ENCODE peak calls at places on chromosomes 16 and 17, in four cellular contexts. Z, U, V and H are unnamed samples. For H3K4me1, the result is how much of the 10 kb centered on the place peaks cover.

GRCh38 chr16:2205967-2206313 is 686 bp downstream of the MLST8 start:
- DNase-seq in V (no peak), Z (no peak), U (no peak), H (peak)

GRCh38 chr16:88770459-88771293 is 14.3 kb downstream of the PIEZO1 start:
- DNase-seq in V (peak), Z (peak), U (peak), H (no peak)

GRCh38 chr17:70110443-70110880 is 35.4 kb downstream of the KCNJ16 start:
- DNase-seq in U (peak), Z (no peak), V (no peak), H (no peak)

GRCh38 chr16:67024384-67024896 is 4.5 kb upstream of the CBFB start:
- DNase-seq in V (peak), Z (no peak), U (no peak), H (no peak)

GRCh38 chr17:76053230-76054111 is 18.8 kb downstream of the SRP68 start:
- DNase-seq in U (no peak), V (no peak), Z (no peak), H (no peak)

GRCh38 chr16:3732171-3732570 is 14.8 kb upstream of the TRAP1 start:
- DNase-seq in Z (no peak), U (no peak), V (peak), H (no peak)

GRCh38 chr17:5607946-5608345 is 23.6 kb upstream of the NLRP1 start:
- DNase-seq in V (no peak), Z (no peak), U (no peak), H (no peak)

GRCh38 chr17:16322636-16323035 is 30.6 kb downstream of the CENPV start:
- DNase-seq in V (no peak), Z (no peak), U (no peak), H (no peak)

GRCh38 chr16:81189100-81189664 is 49.3 kb upstream of the BCO1 start:
- DNase-seq in V (peak), Z (no peak), U (peak), H (peak)

GRCh38 chr16:67805718-67806427 is 487 bp downstream of the RANBP10 start:
- DNase-seq in V (peak), Z (no peak), U (no peak), H (no peak)

GRCh38 chr16:2838928-2839327 is 8.8 kb downstream of the ZG16B start:
- DNase-seq in V (peak), Z (peak), U (peak), H (no peak)

GRCh38 chr16:1188781-1189189 is 35.9 kb downstream of the CACNA1H start:
- DNase-seq in U (peak), V (peak), Z (peak), H (peak)

GRCh38 chr17:20908373-20909273 is 134.2 kb downstream of the USP22 start:
- DNase-seq in V (peak), U (peak), Z (peak), H (peak)

GRCh38 chr17:50107790-50108414 is 12.8 kb downstream of the PDK2 start:
- DNase-seq in Z (no peak), V (peak), U (no peak), H (no peak)

GRCh38 chr16:1129106-1129960 is 23.6 kb upstream of the CACNA1H start:
- DNase-seq in V (no peak), Z (no peak), U (no peak), H (no peak)

GRCh38 chr17:47789611-47790520 is 31.7 kb downstream of the OSBPL7 start:
- DNase-seq in Z (peak), V (peak), U (no peak), H (peak)

GRCh38 chr16:53052519-53053501 is at the start of gene CHD9NB:
- DNase-seq in Z (no peak), U (no peak), V (peak), H (no peak)

GRCh38 chr16:69927056-69927757 is 23.9 kb upstream of the CLEC18A start:
- DNase-seq in U (peak), Z (no peak), V (peak), H (peak)

GRCh38 chr16:10385725-10386516 is at the start of gene ATF7IP2:
- DNase-seq in Z (peak), V (peak), U (peak), H (peak)

GRCh38 chr17:28395968-28396367 is 10.0 kb downstream of the SLC46A1 start:
- DNase-seq in V (no peak), U (no peak), Z (no peak), H (no peak)
- H3K27ac ChIP-seq in V (peak), U (no peak), Z (no peak), H (no peak)

GRCh38 chr17:57551321-57552079 is 193.6 kb downstream of the CCDC182 start:
- DNase-seq in U (no peak), Z (no peak), V (no peak), H (no peak)
- H3K4me1 ChIP-seq in U (under half), Z (under half), V (under half), H (under half)

DNA sequence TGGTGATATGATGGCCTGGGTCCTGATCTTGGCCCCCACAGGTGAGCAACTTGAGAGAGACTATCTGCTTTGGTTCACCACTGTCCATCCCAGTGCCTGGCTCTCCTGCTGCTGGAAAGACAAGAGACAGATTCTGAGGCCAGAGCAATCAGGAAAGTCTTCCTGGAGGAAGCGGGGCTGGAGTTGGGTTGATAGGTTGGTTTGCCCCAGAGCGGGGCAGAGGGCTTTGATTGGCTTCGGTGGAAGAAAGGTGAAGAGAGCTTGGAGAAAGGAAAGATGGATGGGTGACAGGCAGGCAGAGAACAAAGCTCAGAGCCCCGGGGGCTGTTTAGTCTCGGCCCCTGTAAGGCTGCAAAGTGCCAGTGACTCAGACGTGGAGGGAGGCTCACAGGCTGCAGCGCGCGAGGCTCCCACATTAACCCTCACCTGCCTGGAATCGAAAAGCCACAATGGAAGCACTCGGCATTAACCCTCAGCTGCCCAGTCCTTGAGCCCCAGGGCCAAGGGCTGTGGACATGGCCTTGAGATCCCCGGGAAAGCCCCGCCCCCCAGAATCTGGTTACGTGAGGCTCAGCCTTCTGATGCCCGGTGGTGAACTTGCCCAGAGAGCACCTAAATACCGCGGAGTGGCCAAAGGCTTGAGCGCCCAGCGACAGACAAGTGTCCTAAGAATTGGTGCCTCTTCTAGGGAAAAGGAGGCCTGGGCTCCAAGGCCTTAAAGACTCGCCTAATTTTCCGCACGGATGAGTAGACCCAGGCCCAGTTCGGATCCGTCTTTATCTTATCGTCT is 988 bp upstream of the CPNE2 start:
- DNase-seq in U (peak), V (peak), Z (peak), H (peak)
- H3K27ac ChIP-seq in U (no peak), V (peak), Z (no peak), H (peak)

GRCh38 chr16:31712064-31712540 is 161.5 kb upstream of the ZNF267 start:
- DNase-seq in Z (no peak), V (no peak), U (no peak), H (no peak)
- H3K4me1 ChIP-seq in Z (under half), V (under half), U (under half), H (under half)

GRCh38 chr17:4556996-4557395 is 1.8 kb upstream of the MYBBP1A start:
- DNase-seq in V (no peak), Z (no peak), U (no peak), H (no peak)

GRCh38 chr17:4553669-4554068 is 1.5 kb downstream of the MYBBP1A start:
- DNase-seq in U (no peak), Z (no peak), V (no peak), H (no peak)

GRCh38 chr17:4554997-4555799 is at the start of gene MYBBP1A:
- DNase-seq in Z (peak), V (peak), U (peak), H (peak)

GRCh38 chr17:4555863-4556646 is 871 bp upstream of the MYBBP1A start:
- DNase-seq in V (no peak), U (no peak), Z (no peak), H (no peak)

DNA sequence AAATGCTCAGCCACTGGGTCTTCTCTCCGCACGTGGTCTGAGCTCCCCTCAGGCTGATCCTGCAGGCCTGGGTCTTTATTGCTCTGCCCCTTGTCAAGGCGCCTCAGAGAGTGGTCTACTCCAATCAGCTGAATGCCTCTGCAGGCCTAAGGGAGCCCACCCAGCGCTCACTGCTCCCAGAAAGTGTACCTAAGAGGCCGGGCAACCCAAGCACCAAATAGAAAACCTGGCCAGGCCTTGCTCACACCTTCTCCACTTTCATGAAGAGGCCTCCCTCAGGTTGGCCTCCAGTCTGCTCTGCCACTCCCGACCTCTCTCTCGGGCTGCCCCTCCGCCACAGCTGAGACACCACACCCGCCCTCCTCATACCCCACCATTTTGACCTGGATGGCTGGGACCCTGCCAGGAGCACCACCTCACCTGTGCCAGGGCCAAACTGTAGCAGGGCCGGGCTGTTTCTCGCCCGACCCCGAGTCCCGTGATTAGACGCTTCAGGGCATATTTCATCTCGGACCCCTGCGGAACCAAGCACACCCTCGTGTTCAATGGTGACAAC is 665 bp downstream of the MYBBP1A start:
- DNase-seq in V (no peak), Z (no peak), U (no peak), H (no peak)
- H3K27ac ChIP-seq in V (no peak), Z (no peak), U (no peak), H (no peak)

GRCh38 chr17:78131172-78132085 is 858 bp downstream of the TMC8 start:
- DNase-seq in Z (no peak), V (no peak), U (no peak), H (no peak)

GRCh38 chr17:78128616-78129384 is at the start of gene TMC6:
- DNase-seq in U (no peak), Z (peak), V (no peak), H (no peak)

GRCh38 chr17:78129385-78130079 is 977 bp upstream of the TMC6 start:
- DNase-seq in Z (no peak), U (no peak), V (no peak), H (no peak)

GRCh38 chr17:78130439-78131101 is at the start of gene TMC8:
- DNase-seq in V (no peak), U (no peak), Z (peak), H (peak)

DNA sequence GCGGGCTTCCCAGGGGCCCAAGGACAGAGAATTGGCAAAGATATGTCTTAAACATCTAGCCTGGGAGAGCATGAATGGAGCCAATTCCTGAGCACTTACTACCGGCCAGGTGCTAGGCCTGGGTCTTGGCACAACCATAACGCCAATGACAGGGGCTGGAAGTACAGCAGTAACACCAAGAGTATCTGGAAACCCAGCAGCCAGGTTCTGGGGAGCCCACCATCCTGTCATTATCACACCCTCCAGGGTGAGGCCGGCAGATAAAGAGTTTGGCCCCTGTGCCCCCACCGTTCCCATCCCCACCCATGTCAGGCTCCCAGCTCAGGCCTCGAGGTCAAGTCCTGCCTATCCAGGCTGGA is 512 bp upstream of the TMC8 start:
- DNase-seq in V (no peak), Z (no peak), U (no peak), H (no peak)
- H3K4me1 ChIP-seq in V (under half), Z (under half), U (half or more), H (under half)

DNA sequence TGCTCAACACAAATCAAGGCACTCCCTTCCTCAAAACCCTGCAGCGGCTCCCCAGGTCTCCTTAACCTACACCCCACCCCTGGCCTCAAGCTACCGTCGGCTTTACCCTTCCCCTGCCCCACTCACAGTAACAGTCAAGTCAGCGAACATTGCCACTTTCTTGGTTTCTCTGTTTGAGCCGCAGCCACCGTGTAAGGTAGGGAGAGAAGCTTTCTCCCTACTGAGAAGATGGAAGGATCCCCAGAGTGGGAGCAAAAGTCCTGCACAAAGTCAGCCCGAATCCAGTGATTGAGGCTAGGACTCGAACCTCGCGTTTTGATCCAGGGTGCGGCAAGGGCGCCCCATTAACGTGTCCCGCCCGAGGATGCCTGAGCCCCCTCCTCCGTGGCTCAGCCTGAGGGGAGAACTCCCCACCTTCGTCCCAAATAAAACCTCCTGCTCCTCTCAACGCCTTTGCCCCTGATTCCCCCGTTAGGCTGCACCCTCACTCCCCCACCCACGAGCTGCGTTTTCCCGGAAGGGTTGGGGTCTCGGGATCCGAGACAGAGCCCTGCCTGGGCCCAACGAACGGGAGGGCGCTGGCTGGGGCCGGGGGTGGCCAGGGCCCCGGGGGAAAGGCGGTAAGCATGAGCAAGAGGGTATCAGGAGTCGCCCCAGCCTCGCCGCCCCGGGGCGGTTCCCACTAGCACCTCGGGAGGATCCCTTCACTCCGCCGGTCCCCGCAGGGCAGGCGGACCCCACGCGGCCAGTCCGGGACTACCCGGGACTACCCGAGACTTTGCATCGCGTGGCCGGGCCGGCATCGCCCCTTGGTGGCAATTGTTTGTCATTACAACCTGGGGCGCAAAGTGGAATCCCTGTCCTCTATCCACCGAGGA is 9.9 kb upstream of the NAGS start:
- DNase-seq in V (peak), Z (peak), U (peak), H (no peak)
- H3K27ac ChIP-seq in V (no peak), Z (no peak), U (no peak), H (no peak)

GRCh38 chr17:65025288-65025687 is 31.3 kb downstream of the GNA13 start:
- DNase-seq in V (no peak), U (no peak), Z (no peak), H (no peak)

GRCh38 chr17:65020284-65020683 is 36.3 kb downstream of the GNA13 start:
- DNase-seq in V (no peak), Z (no peak), U (no peak), H (no peak)

GRCh38 chr17:65022751-65023421 is 33.7 kb downstream of the GNA13 start:
- DNase-seq in V (no peak), Z (no peak), U (no peak), H (no peak)

GRCh38 chr17:65023791-65024190 is 32.7 kb downstream of the GNA13 start:
- DNase-seq in Z (no peak), U (no peak), V (no peak), H (no peak)

GRCh38 chr17:65022137-65022536 is 34.4 kb downstream of the GNA13 start:
- DNase-seq in Z (no peak), U (no peak), V (no peak), H (no peak)
- H3K4me1 ChIP-seq in Z (under half), U (half or more), V (half or more), H (under half)

DNA sequence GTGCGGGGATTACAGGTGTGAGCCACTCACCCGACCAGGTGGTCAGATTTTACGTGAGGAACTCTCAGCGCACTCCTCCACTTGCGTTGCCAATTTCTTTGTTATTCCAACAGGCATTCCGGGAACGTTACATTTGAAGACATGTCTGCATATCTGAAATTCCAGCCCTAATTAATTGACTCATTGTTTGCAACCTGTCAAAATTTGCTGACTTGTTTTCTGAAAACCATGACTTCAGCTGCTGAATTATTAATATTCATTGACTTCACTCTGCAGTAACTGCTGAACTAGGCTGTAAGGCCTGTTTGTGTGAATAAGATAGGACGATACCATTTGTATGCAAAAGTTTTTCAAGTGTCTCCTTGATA is 16.6 kb downstream of the G6PC1 start:
- DNase-seq in Z (peak), U (no peak), V (no peak), H (no peak)
- H3K27ac ChIP-seq in Z (no peak), U (no peak), V (no peak), H (no peak)